ENCODE peak calls at places on chromosomes 5 and 9, in four cellular contexts. E is GM23338, I is GDM1, L is DMS153. P is an unnamed sample.
A peak's percentile ranks its signal among the peaks of the same experiment; 100 is the strongest.

GRCh38 chr9:121735065-121735791 is 83.8 kb downstream of the DAB2IP start:
- DNase-seq in I (no peak), E (peak; percentile 86), L (no peak), P (peak; percentile 94)

GRCh38 chr5:153974131-153974812 is 64.4 kb downstream of the FAM114A2 start:
- DNase-seq in L (no peak), E (peak; percentile 79), I (peak; percentile 9), P (peak; percentile 67)

GRCh38 chr9:137069508-137070071 is 767 bp downstream of the SAPCD2 start:
- DNase-seq in L (no peak), E (peak; percentile 60), I (no peak), P (no peak)

GRCh38 chr5:113087994-113088519 is 111.5 kb downstream of the DCP2 start:
- DNase-seq in I (no peak), L (no peak), E (no peak), P (no peak)

GRCh38 chr5:1406681-1407640 is 38.3 kb downstream of the SLC6A3 start:
- DNase-seq in E (no peak), I (no peak), L (no peak), P (no peak)

GRCh38 chr5:50751064-50751657 is 84.7 kb downstream of the PARP8 start:
- DNase-seq in I (peak; percentile 16), L (peak; percentile 26), E (peak; percentile 79), P (no peak)

GRCh38 chr9:14315754-14316573 is 2.0 kb upstream of the NFIB start:
- DNase-seq in E (peak; percentile 69), L (no peak), I (no peak), P (peak; percentile 63)

GRCh38 chr5:169561883-169562282 is 21.7 kb upstream of the SPDL1 start:
- DNase-seq in I (no peak), E (no peak), L (no peak), P (no peak)

GRCh38 chr5:23484094-23484493 is 23.3 kb upstream of the PRDM9 start:
- DNase-seq in L (no peak), I (no peak), E (no peak), P (no peak)

GRCh38 chr9:121369595-121370265 is at the start of gene STOM:
- DNase-seq in L (no peak), I (peak; percentile 68), E (peak; percentile 73), P (no peak)

GRCh38 chr5:14066326-14066725 is 76.8 kb upstream of the TRIO start:
- DNase-seq in E (no peak), L (no peak), I (no peak), P (no peak)

GRCh38 chr9:38159599-38159998 is 90.6 kb upstream of the SHB start:
- DNase-seq in L (no peak), I (no peak), E (no peak), P (peak; percentile 29)

GRCh38 chr9:136655244-136656225 is 7.2 kb upstream of the EGFL7 start:
- DNase-seq in L (no peak), I (peak; percentile 88), E (no peak), P (no peak)

GRCh38 chr5:108650997-108651396 is 96.7 kb upstream of the FER start:
- DNase-seq in I (no peak), E (no peak), L (no peak), P (no peak)

GRCh38 chr5:39264528-39264927 is 45.2 kb upstream of the FYB1 start:
- DNase-seq in L (no peak), I (no peak), E (no peak), P (no peak)

GRCh38 chr5:97967292-97967691 is 784.2 kb upstream of the RIOK2 start:
- DNase-seq in E (no peak), I (no peak), L (no peak), P (no peak)

P was measured in islet precursor cell.